ENCODE peak calls at places on chromosomes 6 and 20, in eight cellular contexts. V, Q, F, L, D, Z, K and N are unnamed samples.

GRCh38 chr6:68313911-68314310 is 321.2 kb upstream of the ADGRB3 start:
- DNase-seq in V (no peak), Q (no peak), F (no peak), L (no peak), D (peak), Z (no peak), K (no peak), N (no peak)

GRCh38 chr6:2763345-2763841 is 1.8 kb upstream of the WRNIP1 start:
- DNase-seq in V (no peak), Q (no peak), F (no peak), L (peak), D (no peak), Z (no peak), K (no peak), N (peak)

GRCh38 chr6:33390173-33390572 is 1.4 kb upstream of the KIFC1 start:
- DNase-seq in V (no peak), Q (no peak), F (no peak), L (no peak), D (no peak), Z (no peak), K (no peak), N (no peak)

GRCh38 chr6:126337323-126337722 is 2.6 kb upstream of the CENPW start:
- DNase-seq in V (no peak), Q (no peak), F (no peak), L (peak), D (no peak), Z (no peak), K (peak), N (no peak)

GRCh38 chr6:159887146-159887545 is 3.6 kb upstream of the MAS1 start:
- DNase-seq in V (no peak), Q (no peak), F (no peak), L (no peak), D (no peak), Z (no peak), K (no peak), N (no peak)

GRCh38 chr20:17646209-17646717 is 35.8 kb downstream of the RRBP1 start:
- DNase-seq in V (no peak), Q (no peak), F (no peak), L (peak), D (no peak), Z (no peak), K (no peak), N (peak)

GRCh38 chr6:6546318-6547110 is 42.0 kb upstream of the LY86 start:
- DNase-seq in V (no peak), Q (no peak), F (peak), L (no peak), D (peak), Z (no peak), K (peak), N (peak)

GRCh38 chr6:170279977-170280688 is 10.7 kb downstream of the DLL1 start:
- DNase-seq in V (no peak), Q (no peak), F (peak), L (peak), D (no peak), Z (peak), K (no peak), N (peak)

GRCh38 chr6:3750324-3751018 is 1.0 kb downstream of the PXDC1 start:
- DNase-seq in V (no peak), Q (peak), F (peak), L (peak), D (peak), Z (no peak), K (no peak), N (peak)

GRCh38 chr20:32571566-32571965 is 13.6 kb downstream of the NOL4L start:
- DNase-seq in V (no peak), Q (no peak), F (no peak), L (no peak), D (no peak), Z (no peak), K (no peak), N (no peak)

GRCh38 chr20:62891111-62891510 is 29.5 kb upstream of the TCFL5 start:
- DNase-seq in V (no peak), Q (no peak), F (no peak), L (no peak), D (no peak), Z (no peak), K (no peak), N (peak)

GRCh38 chr6:132733288-132733687 is 19.4 kb upstream of the VNN1 start:
- DNase-seq in V (no peak), Q (no peak), F (no peak), L (no peak), D (no peak), Z (no peak), K (no peak), N (no peak)

GRCh38 chr6:118372413-118372812 is 175.7 kb upstream of the PLN start:
- DNase-seq in V (no peak), Q (no peak), F (no peak), L (no peak), D (no peak), Z (no peak), K (no peak), N (no peak)

GRCh38 chr6:106444777-106445507 is 84.4 kb downstream of the CRYBG1 start:
- DNase-seq in V (peak), Q (no peak), F (no peak), L (no peak), D (peak), Z (peak), K (peak), N (no peak)

GRCh38 chr20:45359406-45360148 is 3.4 kb upstream of the SYS1 start:
- DNase-seq in V (no peak), Q (no peak), F (peak), L (peak), D (no peak), Z (no peak), K (no peak), N (no peak)

GRCh38 chr20:34579936-34580587 is 21.5 kb downstream of the MAP1LC3A start:
- DNase-seq in V (no peak), Q (no peak), F (peak), L (no peak), D (no peak), Z (no peak), K (peak), N (no peak)

GRCh38 chr6:100462396-100462795 is 2.3 kb downstream of the SIM1 start:
- DNase-seq in V (no peak), Q (no peak), F (no peak), L (no peak), D (no peak), Z (no peak), K (no peak), N (no peak)

GRCh38 chr6:4164043-4164442 is 28.7 kb upstream of the ECI2 start:
- DNase-seq in V (no peak), Q (no peak), F (no peak), L (no peak), D (no peak), Z (no peak), K (no peak), N (no peak)

GRCh38 chr6:106192824-106193223 is 106.7 kb downstream of the PRDM1 start:
- DNase-seq in V (peak), Q (no peak), F (no peak), L (no peak), D (no peak), Z (no peak), K (no peak), N (no peak)

GRCh38 chr6:134642217-134642616 is 307.7 kb downstream of the ALDH8A1 start:
- DNase-seq in V (no peak), Q (no peak), F (no peak), L (no peak), D (no peak), Z (no peak), K (no peak), N (no peak)

GRCh38 chr6:31776961-31777666 is at the start of gene VWA7:
- DNase-seq in V (peak), Q (peak), F (peak), L (no peak), D (peak), Z (no peak), K (peak), N (peak)

GRCh38 chr20:63532449-63532971 is 4.7 kb downstream of the PTK6 start:
- DNase-seq in V (no peak), Q (no peak), F (no peak), L (no peak), D (no peak), Z (no peak), K (no peak), N (peak)

GRCh38 chr6:160391419-160392116 is 43.4 kb downstream of the SLC22A3 start:
- DNase-seq in V (peak), Q (no peak), F (no peak), L (peak), D (no peak), Z (no peak), K (no peak), N (no peak)

GRCh38 chr6:165186041-165186440 is 123.4 kb downstream of the C6orf118 start:
- DNase-seq in V (no peak), Q (no peak), F (no peak), L (no peak), D (no peak), Z (no peak), K (no peak), N (no peak)

GRCh38 chr20:33787253-33787891 is 23.8 kb upstream of the CHMP4B start:
- DNase-seq in V (no peak), Q (no peak), F (no peak), L (no peak), D (no peak), Z (no peak), K (no peak), N (no peak)

GRCh38 chr6:52049252-52050050 is 38.0 kb downstream of the PKHD1 start:
- DNase-seq in V (peak), Q (no peak), F (no peak), L (no peak), D (peak), Z (peak), K (no peak), N (no peak)

GRCh38 chr6:147999001-147999540 is 343.6 kb upstream of the SASH1 start:
- DNase-seq in V (no peak), Q (no peak), F (no peak), L (no peak), D (no peak), Z (no peak), K (no peak), N (no peak)

GRCh38 chr20:32984196-32984595 is 20.0 kb downstream of the SUN5 start:
- DNase-seq in V (no peak), Q (no peak), F (no peak), L (no peak), D (peak), Z (no peak), K (no peak), N (peak)

GRCh38 chr6:118382126-118382525 is 166.0 kb upstream of the PLN start:
- DNase-seq in V (no peak), Q (no peak), F (no peak), L (no peak), D (no peak), Z (no peak), K (no peak), N (no peak)

GRCh38 chr20:24662286-24662685 is 192.9 kb downstream of the SYNDIG1 start:
- DNase-seq in V (no peak), Q (no peak), F (no peak), L (no peak), D (no peak), Z (no peak), K (no peak), N (peak)
- H3K27ac ChIP-seq in V (no peak), Q (no peak), F (no peak), L (no peak), D (no peak), Z (no peak), K (no peak), N (no peak)

GRCh38 chr20:16575390-16576140 is 2.3 kb upstream of the KIF16B start:
- DNase-seq in V (no peak), Q (no peak), F (no peak), L (no peak), D (peak), Z (no peak), K (no peak), N (no peak)

GRCh38 chr20:16573011-16573965 is at the start of gene KIF16B:
- DNase-seq in V (peak), Q (peak), F (peak), L (peak), D (peak), Z (peak), K (peak), N (peak)

GRCh38 chr20:16571333-16571732 is 1.9 kb downstream of the KIF16B start:
- DNase-seq in V (no peak), Q (no peak), F (no peak), L (no peak), D (no peak), Z (no peak), K (no peak), N (no peak)

GRCh38 chr20:16576219-16576618 is 3.0 kb upstream of the KIF16B start:
- DNase-seq in V (no peak), Q (no peak), F (no peak), L (no peak), D (peak), Z (no peak), K (no peak), N (no peak)

GRCh38 chr20:16574656-16575355 is 1.6 kb upstream of the KIF16B start:
- DNase-seq in V (peak), Q (peak), F (peak), L (peak), D (peak), Z (peak), K (no peak), N (peak)
- H3K4me3 ChIP-seq in V (peak), Q (peak), F (peak), L (peak), D (peak), Z (peak), K (no peak), N (peak)

GRCh38 chr6:146700078-146700686 is 101.4 kb downstream of the ADGB start:
- DNase-seq in V (peak), Q (peak), F (peak), L (peak), D (peak), Z (peak), K (peak), N (no peak)
- TF ChIP-seq POLR2AphosphoS5 in V (peak), Q (no peak), F (peak), L (peak), D (no peak), Z (no peak), K (no peak), N (no peak)

GRCh38 chr6:37126961-37127360 is 43.0 kb upstream of the PIM1 start:
- DNase-seq in V (no peak), Q (no peak), F (no peak), L (no peak), D (peak), Z (no peak), K (no peak), N (no peak)

GRCh38 chr6:37127961-37128862 is 41.7 kb upstream of the PIM1 start:
- DNase-seq in V (no peak), Q (no peak), F (peak), L (no peak), D (peak), Z (no peak), K (no peak), N (no peak)

GRCh38 chr6:37131104-37131959 is 38.6 kb upstream of the PIM1 start:
- DNase-seq in V (no peak), Q (no peak), F (peak), L (peak), D (no peak), Z (no peak), K (no peak), N (no peak)

GRCh38 chr6:37131960-37132253 is 38.0 kb upstream of the PIM1 start:
- DNase-seq in V (no peak), Q (no peak), F (no peak), L (no peak), D (no peak), Z (no peak), K (no peak), N (no peak)

GRCh38 chr6:37130704-37131103 is 39.2 kb upstream of the PIM1 start:
- DNase-seq in V (no peak), Q (no peak), F (peak), L (peak), D (no peak), Z (no peak), K (peak), N (peak)
- H3K27ac ChIP-seq in V (no peak), Q (peak), F (peak), L (peak), D (peak), Z (peak), K (no peak), N (no peak)

GRCh38 chr6:111258615-111259088 is 171.3 kb downstream of the SLC16A10 start:
- DNase-seq in V (no peak), Q (no peak), F (no peak), L (no peak), D (no peak), Z (no peak), K (no peak), N (no peak)

GRCh38 chr6:111256646-111257045 is 169.3 kb downstream of the SLC16A10 start:
- DNase-seq in V (no peak), Q (no peak), F (no peak), L (no peak), D (no peak), Z (no peak), K (no peak), N (no peak)

GRCh38 chr6:111259089-111259831 is 172.0 kb downstream of the SLC16A10 start:
- DNase-seq in V (peak), Q (peak), F (peak), L (peak), D (peak), Z (peak), K (peak), N (peak)

GRCh38 chr6:111263837-111264236 is 176.5 kb downstream of the SLC16A10 start:
- DNase-seq in V (peak), Q (no peak), F (no peak), L (no peak), D (no peak), Z (no peak), K (no peak), N (no peak)

GRCh38 chr6:111260570-111261298 is 173.4 kb downstream of the SLC16A10 start:
- DNase-seq in V (no peak), Q (no peak), F (no peak), L (no peak), D (no peak), Z (no peak), K (no peak), N (no peak)
- H3K4me3 ChIP-seq in V (peak), Q (no peak), F (peak), L (no peak), D (no peak), Z (peak), K (no peak), N (peak)

GRCh38 chr20:37385176-37385575 is 39.2 kb downstream of the SRC start:
- DNase-seq in V (no peak), Q (no peak), F (no peak), L (no peak), D (no peak), Z (no peak), K (no peak), N (peak)

GRCh38 chr20:37386505-37387201 is 40.7 kb downstream of the SRC start:
- DNase-seq in V (no peak), Q (no peak), F (no peak), L (peak), D (no peak), Z (no peak), K (no peak), N (peak)

GRCh38 chr20:37383229-37383989 is 37.5 kb downstream of the SRC start:
- DNase-seq in V (peak), Q (no peak), F (peak), L (peak), D (no peak), Z (no peak), K (no peak), N (peak)

GRCh38 chr20:37385659-37386504 is 39.9 kb downstream of the SRC start:
- DNase-seq in V (no peak), Q (no peak), F (no peak), L (peak), D (no peak), Z (no peak), K (no peak), N (peak)

GRCh38 chr20:37384683-37385174 is 38.8 kb downstream of the SRC start:
- DNase-seq in V (no peak), Q (peak), F (peak), L (peak), D (peak), Z (no peak), K (peak), N (peak)
- TF ChIP-seq POLR2AphosphoS5 in V (peak), Q (peak), F (peak), L (peak), D (no peak), Z (no peak), K (no peak), N (peak)

DNA sequence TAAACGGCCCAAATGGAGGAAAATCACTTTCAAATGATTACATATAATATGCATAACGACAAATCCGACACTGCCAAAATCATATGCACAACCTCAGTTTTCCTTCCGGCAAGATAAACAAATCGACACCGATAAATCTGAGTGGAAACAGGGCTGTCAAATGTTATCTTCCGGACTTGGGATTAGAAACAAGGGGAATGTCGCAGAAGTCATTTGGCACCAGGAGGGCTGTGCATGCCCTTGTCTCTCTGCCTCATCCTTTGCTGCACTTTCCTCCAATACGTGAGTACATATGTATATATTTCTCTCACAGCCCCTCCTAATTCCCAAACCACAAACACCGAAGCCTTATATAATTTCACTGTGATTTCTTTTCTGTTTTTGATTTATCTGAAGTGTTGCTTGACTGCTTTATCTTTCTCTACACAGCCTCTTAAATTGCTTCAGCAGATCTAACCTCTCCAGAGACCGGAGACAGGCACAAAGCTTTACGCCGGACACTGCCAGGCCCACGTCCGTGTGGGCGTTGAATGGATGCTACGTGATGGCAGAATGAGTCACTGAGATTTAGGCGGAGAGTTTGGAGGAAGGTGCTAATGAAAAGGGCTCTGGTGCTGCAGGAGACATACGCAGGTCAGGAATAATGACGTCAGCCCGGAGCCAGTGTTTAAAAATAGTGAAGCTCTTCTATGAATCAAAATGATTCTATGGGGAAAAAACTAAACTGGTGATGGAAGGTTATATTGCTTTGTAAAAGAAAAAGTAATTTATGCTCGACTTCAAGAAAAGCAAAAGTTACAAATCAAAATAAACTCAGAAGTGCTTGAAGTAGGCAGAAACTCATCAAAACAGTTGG is 21.0 kb upstream of the PRELID3B start:
- DNase-seq in V (peak), Q (no peak), F (no peak), L (peak), D (no peak), Z (no peak), K (no peak), N (no peak)
- H3K27ac ChIP-seq in V (no peak), Q (no peak), F (no peak), L (peak), D (no peak), Z (no peak), K (no peak), N (peak)

DNA sequence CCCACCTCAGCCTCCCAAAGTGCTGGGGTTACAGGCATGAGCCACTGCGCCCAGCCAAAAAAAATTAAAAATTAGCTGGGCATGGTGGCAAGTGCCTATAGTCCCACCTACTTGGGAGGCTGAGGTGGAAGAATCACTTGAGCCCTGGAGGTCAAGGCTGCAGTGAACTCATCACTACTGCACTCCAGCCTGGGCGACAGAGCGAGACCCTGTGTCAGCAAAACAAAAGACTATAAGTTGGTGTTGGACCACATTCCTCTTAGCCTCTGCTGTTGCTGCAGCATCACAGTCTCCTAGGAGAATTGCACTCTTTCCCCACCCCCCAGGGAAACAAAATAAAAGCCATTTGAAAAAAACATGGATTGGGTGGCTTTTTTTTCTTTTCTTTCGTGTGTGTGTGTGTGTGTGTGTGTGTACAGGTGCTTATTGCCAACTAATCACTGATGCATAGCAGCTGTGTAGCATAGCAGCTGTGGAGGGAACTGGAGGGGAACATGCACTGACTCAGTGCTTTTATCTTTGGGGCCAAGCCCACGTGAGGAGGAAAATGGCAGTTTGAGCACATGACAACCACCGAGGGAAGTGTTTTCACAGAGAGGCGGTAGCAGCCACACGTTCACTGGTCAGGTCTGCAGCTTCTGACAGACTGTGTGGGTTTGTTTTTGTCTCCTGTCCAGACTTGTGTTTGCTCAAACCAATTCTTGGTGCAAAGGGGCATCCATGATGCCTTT is 27.5 kb downstream of the ALDH5A1 start:
- DNase-seq in V (no peak), Q (no peak), F (no peak), L (no peak), D (peak), Z (no peak), K (no peak), N (no peak)
- H3K4me3 ChIP-seq in V (no peak), Q (no peak), F (no peak), L (no peak), D (no peak), Z (no peak), K (no peak), N (no peak)

GRCh38 chr20:39800548-39800947 is 838.4 kb downstream of the DHX35 start:
- DNase-seq in V (no peak), Q (no peak), F (no peak), L (peak), D (no peak), Z (no peak), K (no peak), N (no peak)
- TF ChIP-seq POLR2AphosphoS5 in V (no peak), Q (peak), F (no peak), L (peak), D (no peak), Z (no peak), K (no peak), N (peak)